ENCODE peak calls at places on chromosomes 5 and 9, in five cellular contexts. Q is AG09309; V is CD8-positive, alpha-beta memory T cell; G is activated gamma-delta T cell treated with Interleukin-2 at 50 U/mL for 16 hours; B is NB4. Z is an unnamed sample.

GRCh38 chr9:34413229-34413852 is 36.6 kb upstream of the MYORG start:
- DNase-seq in V (no peak), B (peak; percentile 75), Q (no peak), G (no peak), Z (peak; percentile 20)

GRCh38 chr5:179878222-179879002 is 19.8 kb upstream of the MRNIP start:
- DNase-seq in G (no peak), Q (no peak), B (no peak), V (no peak), Z (no peak)

GRCh38 chr9:34647084-34647403 is 569 bp downstream of the GALT start:
- DNase-seq in V (no peak), G (no peak), Q (no peak), B (no peak), Z (no peak)

GRCh38 chr9:131432597-131433301 is 38.9 kb downstream of the PRRC2B start:
- DNase-seq in V (no peak), Q (peak; percentile 67), B (no peak), G (no peak), Z (peak; percentile 90)

GRCh38 chr9:117763314-117763713 is 59.1 kb downstream of the TLR4 start:
- DNase-seq in Q (peak; percentile 13), B (no peak), G (no peak), V (no peak), Z (peak; percentile 45)

GRCh38 chr5:43065384-43066230 is 25.5 kb upstream of the ANXA2R start:
- DNase-seq in B (peak; percentile 83), G (peak; percentile 56), V (no peak), Q (no peak), Z (no peak)

GRCh38 chr5:50807661-50808060 is 141.2 kb downstream of the PARP8 start:
- DNase-seq in V (no peak), Q (no peak), B (no peak), G (no peak), Z (no peak)

GRCh38 chr5:14715481-14715880 is 51.0 kb downstream of the OTULIN start:
- DNase-seq in B (no peak), Q (no peak), V (no peak), G (no peak), Z (no peak)

GRCh38 chr9:126875780-126876510 is 15.5 kb downstream of the ZBTB34 start:
- DNase-seq in B (no peak), Q (no peak), G (no peak), V (no peak), Z (no peak)

GRCh38 chr9:113547501-113547900 is 84.0 kb downstream of the RGS3 start:
- DNase-seq in B (no peak), V (no peak), G (no peak), Q (no peak), Z (no peak)

GRCh38 chr9:127011772-127012171 is 97.2 kb downstream of the RALGPS1 start:
- DNase-seq in V (no peak), B (no peak), Q (no peak), G (no peak), Z (no peak)

GRCh38 chr9:114051281-114051680 is 26.8 kb downstream of the AMBP start:
- DNase-seq in B (no peak), Q (no peak), V (no peak), G (no peak), Z (no peak)

GRCh38 chr5:159022178-159022556 is 77.5 kb downstream of the EBF1 start:
- DNase-seq in B (peak; percentile 85), G (no peak), Q (peak; percentile 76), V (no peak), Z (peak; percentile 86)

GRCh38 chr5:92019376-92019990 is 636.4 kb upstream of the ARRDC3 start:
- DNase-seq in G (no peak), Q (no peak), V (no peak), B (no peak), Z (no peak)

GRCh38 chr5:114782869-114783268 is 386.8 kb downstream of the TRIM36 start:
- DNase-seq in V (no peak), B (no peak), G (no peak), Q (no peak), Z (no peak)

GRCh38 chr5:96687812-96688453 is 25.8 kb downstream of the CAST start:
- DNase-seq in V (no peak), Q (no peak), G (no peak), B (peak; percentile 58), Z (no peak)

GRCh38 chr5:104778-105296 is 12.9 kb downstream of the PLEKHG4B start:
- DNase-seq in Q (no peak), V (no peak), B (no peak), G (no peak), Z (no peak)

GRCh38 chr5:2125901-2126265 is 243.2 kb upstream of the IRX4 start:
- DNase-seq in B (no peak), Q (no peak), G (no peak), V (no peak), Z (no peak)

GRCh38 chr9:76338418-76338817 is 55.8 kb downstream of the RFK start:
- DNase-seq in Q (no peak), G (no peak), V (no peak), B (no peak), Z (no peak)

GRCh38 chr9:94911211-94911610 is 184.7 kb downstream of the AOPEP start:
- DNase-seq in B (no peak), Q (no peak), V (no peak), G (no peak), Z (no peak)

GRCh38 chr5:137158691-137159090 is 340.4 kb downstream of the SPOCK1 start:
- DNase-seq in B (no peak), G (no peak), Q (no peak), V (no peak), Z (no peak)

GRCh38 chr5:52989025-52989780 is at the start of gene ITGA2:
- DNase-seq in B (peak; percentile 9), V (peak; percentile 2), G (peak; percentile 11), Q (no peak), Z (no peak)

GRCh38 chr9:133963166-133963565 is 29.0 kb downstream of the VAV2 start:
- DNase-seq in Q (no peak), B (no peak), V (no peak), G (no peak), Z (no peak)

GRCh38 chr5:141951341-141951781 is 6.6 kb downstream of the PCDH12 start:
- DNase-seq in Q (no peak), G (peak; percentile 23), V (no peak), B (peak; percentile 54), Z (no peak)

GRCh38 chr5:173234129-173234793 is 745 bp downstream of the NKX2-5 start:
- DNase-seq in B (no peak), G (no peak), V (no peak), Q (no peak), Z (no peak)

GRCh38 chr9:8553444-8553843 is 753.9 kb upstream of the DMAC1 start:
- DNase-seq in V (no peak), B (no peak), G (no peak), Q (no peak), Z (no peak)

GRCh38 chr5:137401946-137402345 is 97.2 kb downstream of the SPOCK1 start:
- DNase-seq in Q (no peak), V (no peak), B (no peak), G (no peak), Z (no peak)

GRCh38 chr5:124908603-124909451 is 162.4 kb upstream of the ZNF608 start:
- DNase-seq in B (peak; percentile 25), Q (no peak), G (no peak), V (no peak), Z (no peak)

GRCh38 chr5:1103505-1104326 is 8.1 kb downstream of the SLC12A7 start:
- DNase-seq in Q (no peak), G (no peak), V (no peak), B (no peak), Z (no peak)

GRCh38 chr5:76425940-76426339 is 22.9 kb downstream of the IQGAP2 start:
- DNase-seq in Q (no peak), G (no peak), V (no peak), B (no peak), Z (no peak)

GRCh38 chr5:84092738-84093137 is 291.9 kb downstream of the EDIL3 start:
- DNase-seq in B (no peak), V (no peak), G (no peak), Q (no peak), Z (no peak)

GRCh38 chr9:77456829-77457437 is 191.2 kb downstream of the GNA14 start:
- DNase-seq in B (peak; percentile 88), V (peak; percentile 60), Q (peak; percentile 61), G (peak; percentile 75), Z (peak; percentile 65)

GRCh38 chr5:51997908-51998307 is 614.7 kb downstream of the ISL1 start:
- DNase-seq in B (no peak), V (no peak), G (no peak), Q (no peak), Z (no peak)

GRCh38 chr5:37834542-37835399 is 5.1 kb downstream of the GDNF start:
- DNase-seq in B (no peak), G (no peak), Q (no peak), V (no peak), Z (no peak)

GRCh38 chr9:101092922-101093321 is 64.4 kb downstream of the PLPPR1 start:
- DNase-seq in B (no peak), Q (no peak), G (no peak), V (no peak), Z (no peak)

GRCh38 chr5:124302504-124302903 is 443.9 kb downstream of the ZNF608 start:
- DNase-seq in B (no peak), V (no peak), Q (no peak), G (no peak), Z (no peak)

GRCh38 chr5:40334242-40334635 is 345.5 kb upstream of the PTGER4 start:
- DNase-seq in V (no peak), G (no peak), Q (no peak), B (no peak), Z (no peak)

Z was measured in GM04504.